ENCODE peak calls at places on chromosome 18, in five cellular contexts. V is K562, D is HCT116, P is SK-N-SH, Z is H1. C is an unnamed sample.

GRCh38 chr18:48979944-48980890 is 29.5 kb upstream of the SMAD7 start:
- DNase-seq in V (no peak), D (no peak), P (no peak), Z (no peak), C (no peak)

GRCh38 chr18:63150942-63151421 is 168.6 kb downstream of the BCL2 start:
- DNase-seq in V (no peak), D (no peak), P (peak; percentile 47), Z (no peak), C (no peak)

GRCh38 chr18:23585007-23585871 is 1.1 kb downstream of the NPC1 start:
- DNase-seq in V (peak; percentile 63), D (no peak), P (peak; percentile 25), Z (no peak), C (peak; percentile 40)

GRCh38 chr18:79043288-79043687 is 25.9 kb upstream of the ATP9B start:
- DNase-seq in V (no peak), D (no peak), P (peak; percentile 52), Z (no peak), C (no peak)

GRCh38 chr18:41372266-41372665 is 582.8 kb upstream of the PIK3C3 start:
- DNase-seq in V (no peak), D (no peak), P (no peak), Z (no peak), C (no peak)

GRCh38 chr18:62728254-62728653 is 12.9 kb downstream of the PHLPP1 start:
- DNase-seq in V (no peak), D (no peak), P (no peak), Z (no peak), C (no peak)

GRCh38 chr18:79484661-79485621 is 89.2 kb downstream of the NFATC1 start:
- DNase-seq in V (no peak), D (no peak), P (no peak), Z (no peak), C (peak; percentile 94)

GRCh38 chr18:36692909-36693308 is 135.9 kb downstream of the TPGS2 start:
- DNase-seq in V (no peak), D (no peak), P (peak; percentile 35), Z (no peak), C (no peak)

GRCh38 chr18:23967321-23968089 is 47.0 kb upstream of the TTC39C start:
- DNase-seq in V (no peak), D (no peak), P (no peak), Z (no peak), C (no peak)

GRCh38 chr18:46110406-46110805 is 6.2 kb downstream of the HAUS1 start:
- DNase-seq in V (no peak), D (no peak), P (no peak), Z (no peak), C (no peak)

GRCh38 chr18:69401475-69402218 is 959 bp downstream of the DOK6 start:
- DNase-seq in V (no peak), D (no peak), P (peak; percentile 65), Z (peak; percentile 54), C (peak; percentile 3)

GRCh38 chr18:74626311-74626874 is 28.7 kb downstream of the ZNF407 start:
- DNase-seq in V (no peak), D (no peak), P (no peak), Z (no peak), C (no peak)

GRCh38 chr18:2963048-2963447 is 49.9 kb downstream of the LPIN2 start:
- DNase-seq in V (no peak), D (no peak), P (no peak), Z (no peak), C (no peak)

GRCh38 chr18:1539276-1539675 is 634.6 kb downstream of the ADCYAP1 start:
- DNase-seq in V (no peak), D (no peak), P (no peak), Z (no peak), C (no peak)

GRCh38 chr18:48801728-48802542 is 148.8 kb downstream of the SMAD7 start:
- DNase-seq in V (no peak), D (no peak), P (no peak), Z (peak; percentile 33), C (no peak)

GRCh38 chr18:68583685-68584084 is 131.2 kb downstream of the TMX3 start:
- DNase-seq in V (no peak), D (no peak), P (peak; percentile 12), Z (no peak), C (no peak)

GRCh38 chr18:63518178-63519012 is 23.8 kb upstream of the SERPINB12 start:
- DNase-seq in V (peak; percentile 77), D (peak; percentile 78), P (peak; percentile 35), Z (peak; percentile 60), C (peak; percentile 59)

GRCh38 chr18:47595816-47596501 is 334.5 kb downstream of the SMAD2 start:
- DNase-seq in V (peak; percentile 35), D (peak; percentile 10), P (no peak), Z (peak; percentile 86), C (peak; percentile 1)

GRCh38 chr18:55488473-55488872 is 99.5 kb downstream of the TCF4 start:
- DNase-seq in V (no peak), D (no peak), P (no peak), Z (no peak), C (no peak)

GRCh38 chr18:46335551-46336059 is 231.4 kb downstream of the HAUS1 start:
- DNase-seq in V (no peak), D (no peak), P (peak; percentile 75), Z (peak; percentile 62), C (no peak)

GRCh38 chr18:13376298-13376840 is 157.8 kb downstream of the LDLRAD4 start:
- DNase-seq in V (no peak), D (no peak), P (no peak), Z (no peak), C (no peak)

GRCh38 chr18:3321133-3321812 is 59.3 kb downstream of the MYL12B start:
- DNase-seq in V (peak; percentile 83), D (no peak), P (peak; percentile 47), Z (no peak), C (peak; percentile 94)

GRCh38 chr18:48538531-48539405 is at the start of gene CTIF:
- DNase-seq in V (peak; percentile 93), D (peak; percentile 91), P (peak; percentile 94), Z (peak; percentile 95), C (peak; percentile 96)

GRCh38 chr18:51890762-51891161 is 449.2 kb upstream of the DCC start:
- DNase-seq in V (no peak), D (no peak), P (no peak), Z (no peak), C (no peak)

GRCh38 chr18:26406854-26407517 is 141.4 kb downstream of the KCTD1 start:
- DNase-seq in V (peak; percentile 12), D (no peak), P (no peak), Z (no peak), C (no peak)

GRCh38 chr18:50711401-50711800 is 108.4 kb downstream of the MRO start:
- DNase-seq in V (no peak), D (no peak), P (no peak), Z (no peak), C (no peak)

GRCh38 chr18:51654441-51655326 is 457.2 kb upstream of the MEX3C start:
- DNase-seq in V (no peak), D (no peak), P (no peak), Z (peak; percentile 71), C (no peak)

GRCh38 chr18:75208836-75209128 is 157 bp downstream of the PTGR3 start:
- DNase-seq in V (no peak), D (no peak), P (no peak), Z (peak; percentile 64), C (peak; percentile 37)

GRCh38 chr18:31275722-31276463 is 42.1 kb upstream of the DSG1 start:
- DNase-seq in V (no peak), D (peak; percentile 18), P (no peak), Z (no peak), C (no peak)

GRCh38 chr18:21743166-21743831 is 2.7 kb downstream of the MIB1 start:
- DNase-seq in V (no peak), D (no peak), P (no peak), Z (no peak), C (no peak)
- H4K20me1 ChIP-seq in V (peaks cover 25% of the 10 kb centered on the region), D (no peaks in the 10 kb centered on the region), P (peaks cover 56% of the 10 kb centered on the region), Z (peaks cover 26% of the 10 kb centered on the region), C (peaks cover 2% of the 10 kb centered on the region)

DNA sequence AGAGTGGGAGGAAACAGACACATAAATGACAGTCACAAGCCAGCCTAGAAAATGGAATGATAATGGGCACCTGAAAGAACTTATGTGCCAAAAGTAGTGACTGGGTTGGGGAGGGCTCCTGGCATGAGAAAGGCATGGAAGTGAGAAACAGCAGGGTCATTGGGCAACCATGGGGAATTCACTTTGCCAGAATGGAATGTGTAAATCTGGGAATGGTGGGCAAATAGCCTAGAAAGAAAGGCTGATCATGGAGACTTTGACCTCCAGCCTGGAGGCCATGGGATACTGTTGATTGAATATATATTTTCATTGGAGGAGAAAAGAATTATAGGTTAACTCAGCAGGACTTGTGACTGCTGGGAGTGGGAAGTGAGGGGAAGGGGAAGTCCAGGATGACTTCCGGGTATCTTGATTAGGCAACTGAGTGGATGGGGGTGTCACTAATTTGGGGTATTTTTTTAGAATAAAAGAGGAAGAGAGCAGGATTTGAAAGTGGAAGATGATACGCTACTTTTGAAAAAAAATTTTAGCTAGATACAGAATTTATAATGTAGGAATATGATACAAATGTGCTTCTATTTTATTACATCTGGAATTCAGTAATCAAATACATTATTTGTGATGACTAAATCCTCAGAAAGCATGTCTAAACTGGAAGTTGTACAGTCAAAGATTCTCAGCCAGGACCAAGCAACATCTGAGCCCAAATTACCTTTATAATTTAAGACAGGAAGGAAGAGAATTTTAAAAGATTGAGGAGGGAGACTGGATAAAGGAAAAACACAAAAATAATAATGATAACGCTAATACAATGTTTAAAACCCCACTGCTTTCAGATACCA is 116.1 kb downstream of the GATA6 start:
- DNase-seq in V (no peak), D (no peak), P (no peak), Z (no peak), C (no peak)
- TF ChIP-seq MAX in V (no peak), D (no peak), P (no peak), Z (no peak), C (no peak)

GRCh38 chr18:12315911-12316310 is 7.9 kb downstream of the TUBB6 start:
- DNase-seq in V (no peak), D (no peak), P (no peak), Z (no peak), C (no peak)
- H4K20me1 ChIP-seq in V (no peaks in the 10 kb centered on the region), D (peaks cover 5% of the 10 kb centered on the region), P (peaks cover 60% of the 10 kb centered on the region), Z (peaks cover 2% of the 10 kb centered on the region), C (peaks cover 10% of the 10 kb centered on the region)

GRCh38 chr18:25350561-25351201 is 1.3 kb downstream of the ZNF521 start:
- DNase-seq in V (no peak), D (no peak), P (peak; percentile 72), Z (peak; percentile 65), C (peak; percentile 55)
- TF ChIP-seq MAX in V (no peak), D (no peak), P (no peak), Z (no peak), C (no peak)

GRCh38 chr18:35620765-35621164 is 39.2 kb downstream of the GALNT1 start:
- DNase-seq in V (no peak), D (no peak), P (no peak), Z (no peak), C (peak; percentile 90)
- H4K20me1 ChIP-seq in V (no peaks in the 10 kb centered on the region), D (no peaks in the 10 kb centered on the region), P (peaks cover 6% of the 10 kb centered on the region), Z (no peaks in the 10 kb centered on the region), C (peaks cover 10% of the 10 kb centered on the region)